ENCODE peak calls at places on chromosomes 6 and 20, in four cellular contexts. Z, X, F and N are unnamed samples. For H3K36me3 and H3K4me1, the result is how much of the 10 kb centered on the place peaks cover.

GRCh38 chr6:2821554-2821953 is 20.1 kb downstream of the SERPINB1 start:
- DNase-seq in F (no peak), X (no peak), Z (no peak), N (no peak)

GRCh38 chr6:34130870-34131269 is 15.0 kb downstream of the GRM4 start:
- DNase-seq in F (no peak), Z (no peak), X (no peak), N (no peak)

GRCh38 chr6:22253955-22254655 is 42.7 kb downstream of the PRL start:
- DNase-seq in F (peak), Z (no peak), X (peak), N (no peak)

GRCh38 chr6:127893541-127893940 is 7.3 kb downstream of the THEMIS start:
- DNase-seq in X (peak), Z (no peak), F (no peak), N (no peak)

GRCh38 chr6:168103036-168103830 is 24.2 kb upstream of the FRMD1 start:
- DNase-seq in X (no peak), Z (no peak), F (no peak), N (no peak)

GRCh38 chr20:62899633-62900051 is 26.7 kb downstream of the DIDO1 start:
- DNase-seq in X (peak), F (no peak), Z (no peak), N (no peak)

GRCh38 chr20:19860742-19861141 is 102.7 kb downstream of the RIN2 start:
- DNase-seq in Z (no peak), X (no peak), F (no peak), N (no peak)

GRCh38 chr6:41689171-41690008 is 46.0 kb downstream of the TFEB start:
- DNase-seq in Z (peak), X (no peak), F (no peak), N (no peak)

GRCh38 chr6:104940881-104941693 is 15.8 kb upstream of the LIN28B start:
- DNase-seq in F (peak), X (peak), Z (peak), N (no peak)

GRCh38 chr6:151178373-151178772 is 61.4 kb upstream of the AKAP12 start:
- DNase-seq in F (no peak), Z (no peak), X (no peak), N (no peak)

GRCh38 chr6:17820055-17820454 is 113.3 kb upstream of the NUP153 start:
- DNase-seq in X (no peak), Z (peak), F (no peak), N (no peak)

GRCh38 chr6:10487668-10488327 is 33.4 kb upstream of the GCNT2 start:
- DNase-seq in X (peak), F (no peak), Z (no peak), N (no peak)

GRCh38 chr6:141464490-141464889 is 668.2 kb upstream of the GJE1 start:
- DNase-seq in Z (peak), X (no peak), F (no peak), N (no peak)

GRCh38 chr6:11785953-11786579 is 7.5 kb upstream of the ADTRP start:
- DNase-seq in X (no peak), Z (no peak), F (no peak), N (no peak)

GRCh38 chr20:44765647-44766367 is 20.1 kb downstream of the KCNK15 start:
- DNase-seq in X (no peak), Z (no peak), F (no peak), N (no peak)

GRCh38 chr6:138099832-138100231 is 7.4 kb downstream of the PERP start:
- DNase-seq in X (no peak), F (no peak), Z (peak), N (no peak)

GRCh38 chr6:122033564-122034181 is 365.8 kb upstream of the HSF2 start:
- DNase-seq in F (peak), Z (peak), X (peak), N (peak)

GRCh38 chr6:140809694-140810101 is 1323.0 kb upstream of the GJE1 start:
- DNase-seq in X (no peak), Z (no peak), F (no peak), N (no peak)

GRCh38 chr6:70310063-70310694 is 7.3 kb upstream of the COL9A1 start:
- DNase-seq in Z (peak), X (peak), F (peak), N (no peak)

GRCh38 chr6:116316772-116317467 is 37.2 kb upstream of the TSPYL1 start:
- DNase-seq in Z (no peak), F (no peak), X (no peak), N (no peak)

GRCh38 chr20:30487947-30488926 is 769.2 kb upstream of the DEFB115 start:
- DNase-seq in Z (no peak), F (no peak), X (no peak), N (no peak)

DNA sequence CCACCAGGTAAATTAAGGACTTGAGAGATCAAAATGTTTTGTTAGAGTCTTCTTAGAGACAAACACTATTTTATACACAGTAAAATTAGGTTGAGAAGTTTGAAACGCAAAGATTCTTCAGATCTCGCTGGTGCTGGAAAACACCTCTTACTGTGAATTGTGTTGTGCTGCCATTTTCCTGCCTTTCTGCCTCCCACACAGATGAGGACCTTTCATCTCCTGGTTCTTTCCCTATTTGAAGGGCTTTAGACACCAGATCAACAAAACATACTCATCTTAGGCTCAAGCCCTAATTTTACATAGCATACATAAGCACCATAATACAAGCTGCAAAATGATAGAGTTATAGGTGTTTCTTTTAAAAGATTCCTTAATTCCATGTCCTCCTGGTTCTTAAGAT is 18.6 kb downstream of the STAU1 start:
- DNase-seq in X (no peak), F (no peak), Z (no peak), N (no peak)
- H3K9ac ChIP-seq in X (no peak), F (no peak), Z (no peak), N (no peak)

GRCh38 chr6:166997348-166997747 is 1.8 kb upstream of the CEP43 start:
- DNase-seq in X (no peak), Z (no peak), F (peak), N (no peak)
- H3K36me3 ChIP-seq in X (under half), Z (under half), F (under half), N (half or more)

DNA sequence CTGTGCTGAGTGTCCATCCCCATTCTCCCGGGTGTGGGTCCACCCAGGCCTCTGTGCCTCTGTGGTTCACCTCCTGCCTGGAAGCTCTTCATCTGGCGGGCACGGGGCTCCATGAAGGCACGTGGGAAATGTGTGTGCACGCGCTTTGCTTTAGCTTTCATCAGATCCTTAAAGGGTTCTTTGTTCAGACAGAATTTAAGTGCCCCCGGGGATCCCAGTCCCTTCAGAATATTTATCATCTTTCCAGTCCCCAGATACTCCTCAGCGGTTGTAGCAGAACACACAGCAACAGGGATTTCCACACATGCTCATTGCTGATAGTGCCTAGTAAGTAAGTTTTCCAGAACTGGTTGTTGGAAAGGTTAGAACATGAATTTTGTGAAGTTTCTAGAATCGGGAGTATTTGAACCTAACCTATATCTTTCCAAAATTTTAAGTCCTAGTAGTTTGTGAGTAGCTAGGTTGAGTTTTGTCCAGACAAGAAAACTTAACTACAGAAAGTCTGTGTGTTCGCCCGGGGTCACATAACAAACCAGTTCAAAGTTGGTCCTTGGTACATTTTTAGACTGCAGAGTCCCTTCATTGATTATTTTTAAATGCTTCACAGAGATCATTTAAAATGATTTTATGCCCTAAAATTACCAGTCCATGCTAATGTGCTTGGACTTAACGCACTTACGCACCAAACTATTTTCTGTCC is 67.7 kb downstream of the RPP40 start:
- DNase-seq in X (no peak), Z (no peak), F (no peak), N (no peak)
- H3K4me1 ChIP-seq in X (under half), Z (under half), F (under half), N (under half)

GRCh38 chr6:32942555-32942954 is 1.7 kb upstream of the HLA-DMB start:
- DNase-seq in X (no peak), F (no peak), Z (no peak), N (no peak)

GRCh38 chr6:32945953-32946352 is 5.1 kb upstream of the HLA-DMB start:
- DNase-seq in X (no peak), F (no peak), Z (no peak), N (no peak)

GRCh38 chr6:32944265-32944664 is 3.4 kb upstream of the HLA-DMB start:
- DNase-seq in Z (no peak), X (no peak), F (no peak), N (no peak)

GRCh38 chr6:32945106-32945761 is 4.4 kb upstream of the HLA-DMB start:
- DNase-seq in F (no peak), X (no peak), Z (peak), N (no peak)

GRCh38 chr6:32943864-32944263 is 3.0 kb upstream of the HLA-DMB start:
- DNase-seq in Z (no peak), F (no peak), X (no peak), N (no peak)
- H3K9ac ChIP-seq in Z (no peak), F (no peak), X (no peak), N (no peak)

GRCh38 chr6:119226089-119226488 is 123.5 kb downstream of the MAN1A1 start:
- DNase-seq in X (no peak), F (no peak), Z (no peak), N (no peak)
- H3K36me3 ChIP-seq in X (under half), F (under half), Z (under half), N (under half)